ENCODE peak calls at places on chromosomes 5 and 9, in four cellular contexts. T, A, F and N are unnamed samples.

GRCh38 chr9:133674091-133674490 is 37.9 kb downstream of the DBH start:
- DNase-seq in A (no peak), F (no peak), T (no peak), N (no peak)

GRCh38 chr5:122463221-122463620 is 151.2 kb downstream of the SNCAIP start:
- DNase-seq in T (no peak), F (no peak), A (no peak), N (no peak)

GRCh38 chr9:98709968-98710965 is 1.5 kb upstream of the GABBR2 start:
- DNase-seq in A (no peak), F (no peak), T (no peak), N (no peak)

GRCh38 chr9:100427366-100428263 is 672 bp downstream of the MSANTD3 start:
- DNase-seq in T (peak), F (peak), A (peak), N (peak)

GRCh38 chr5:149113669-149114068 is 27.6 kb upstream of the ABLIM3 start:
- DNase-seq in A (no peak), T (no peak), F (no peak), N (no peak)

GRCh38 chr9:101571114-101571513 is 23.7 kb downstream of the PPP3R2 start:
- DNase-seq in F (no peak), T (no peak), A (no peak), N (no peak)

GRCh38 chr5:87722286-87722685 is 309.6 kb upstream of the CCNH start:
- DNase-seq in F (no peak), T (no peak), A (no peak), N (no peak)

GRCh38 chr5:19855453-19855852 is 132.5 kb downstream of the CDH18 start:
- DNase-seq in F (no peak), T (no peak), A (peak), N (no peak)

GRCh38 chr5:157215826-157216167 is 35.2 kb downstream of the ITK start:
- DNase-seq in A (no peak), T (no peak), F (no peak), N (no peak)

GRCh38 chr5:94595281-94595680 is 23.1 kb downstream of the KIAA0825 start:
- DNase-seq in T (no peak), A (no peak), F (no peak), N (no peak)

GRCh38 chr5:126913316-126913715 is 117.0 kb downstream of the MARCHF3 start:
- DNase-seq in F (no peak), A (no peak), T (no peak), N (no peak)

GRCh38 chr5:145856285-145856818 is 16.5 kb downstream of the GRXCR2 start:
- DNase-seq in T (no peak), F (no peak), A (no peak), N (peak)

GRCh38 chr5:5695266-5695665 is 272.8 kb downstream of the ICE1 start:
- DNase-seq in A (no peak), F (no peak), T (no peak), N (no peak)

GRCh38 chr9:126148523-126148870 is 178.1 kb upstream of the MVB12B start:
- DNase-seq in T (no peak), F (no peak), A (no peak), N (no peak)

GRCh38 chr5:151906246-151906645 is 18.4 kb downstream of the GLRA1 start:
- DNase-seq in T (no peak), A (no peak), F (no peak), N (no peak)

GRCh38 chr5:94690778-94691177 is 72.3 kb downstream of the SLF1 start:
- DNase-seq in F (no peak), A (no peak), T (no peak), N (no peak)

GRCh38 chr9:136091582-136092352 is 3.3 kb downstream of the NACC2 start:
- DNase-seq in F (no peak), A (no peak), T (no peak), N (no peak)

GRCh38 chr5:172142709-172143215 is 45.3 kb downstream of the STK10 start:
- DNase-seq in F (peak), T (no peak), A (peak), N (no peak)

GRCh38 chr9:71990466-71990865 is 69.9 kb downstream of the C9orf57 start:
- DNase-seq in T (no peak), A (no peak), F (no peak), N (no peak)

GRCh38 chr5:131394128-131394527 is 130.3 kb downstream of the CDC42SE2 start:
- DNase-seq in F (no peak), T (no peak), A (no peak), N (no peak)

GRCh38 chr5:64958757-64959391 is 190.1 kb downstream of the CWC27 start:
- DNase-seq in A (peak), T (no peak), F (no peak), N (no peak)

GRCh38 chr9:134560206-134560605 is 81.4 kb upstream of the COL5A1 start:
- DNase-seq in A (no peak), T (no peak), F (no peak), N (peak)

GRCh38 chr9:72362118-72362531 is 2.9 kb downstream of the ZFAND5 start:
- DNase-seq in F (no peak), T (no peak), A (no peak), N (no peak)

GRCh38 chr9:133703571-133704399 is 34.4 kb downstream of the SARDH start:
- DNase-seq in A (peak), F (no peak), T (no peak), N (no peak)

GRCh38 chr5:127909078-127909477 is 174.5 kb upstream of the SLC12A2 start:
- DNase-seq in F (peak), T (no peak), A (peak), N (peak)

GRCh38 chr5:141484499-141485304 is at the start of gene PCDHGC4:
- DNase-seq in T (no peak), A (peak), F (no peak), N (no peak)

GRCh38 chr9:21872696-21873095 is 70.3 kb downstream of the MTAP start:
- DNase-seq in T (no peak), F (no peak), A (no peak), N (no peak)

GRCh38 chr5:170357853-170358497 is 31.2 kb downstream of the KCNMB1 start:
- DNase-seq in F (peak), A (no peak), T (no peak), N (peak)

GRCh38 chr5:134503937-134504437 is 21.5 kb upstream of the JADE2 start:
- DNase-seq in F (no peak), A (no peak), T (no peak), N (no peak)

GRCh38 chr5:6713274-6714181 is at the start of gene TENT4A:
- DNase-seq in F (peak), T (peak), A (no peak), N (no peak)

GRCh38 chr5:148398698-148399121 is 15.0 kb downstream of the FBXO38 start:
- DNase-seq in F (no peak), A (no peak), T (no peak), N (no peak)

GRCh38 chr5:89179761-89180160 is 296.8 kb upstream of the MEF2C start:
- DNase-seq in T (no peak), F (no peak), A (no peak), N (no peak)

GRCh38 chr9:114110180-114110579 is 11.1 kb upstream of the KIF12 start:
- DNase-seq in F (no peak), A (no peak), T (no peak), N (no peak)